ENCODE peak calls at places on chromosomes 1 and 21, in nine cellular contexts. P is DND-41; T is CD8-positive, alpha-beta memory T cell; I is CD4-positive, alpha-beta memory T cell; O is astrocyte; G is tibial artery; W is fibroblast of lung; V is kidney; Q is iPS DF 6.9. J is an unnamed sample.
A peak's percentile ranks its signal among the peaks of the same experiment; 100 is the strongest.

GRCh38 chr1:237976345-237976744 is 85.6 kb upstream of the ZP4 start:
- DNase-seq in T (no peak), Q (no peak), G (no peak), W (no peak), P (no peak), V (no peak), I (no peak), O (no peak), J (no peak)

GRCh38 chr1:204108312-204109141 is 35.6 kb downstream of the SOX13 start:
- DNase-seq in G (no peak), W (no peak), P (no peak), T (no peak), O (no peak), V (peak; percentile 55), Q (peak; percentile 66), I (no peak), J (no peak)

GRCh38 chr1:220874201-220874655 is 5.0 kb upstream of the HLX start:
- DNase-seq in I (no peak), P (peak; percentile 37), V (peak; percentile 71), T (no peak), O (no peak), G (no peak), W (peak; percentile 70), Q (no peak), J (no peak)

GRCh38 chr1:167708940-167709389 is 12.8 kb upstream of the MPZL1 start:
- DNase-seq in W (no peak), O (no peak), P (no peak), V (no peak), I (no peak), G (no peak), T (no peak), Q (no peak), J (no peak)

GRCh38 chr1:53999920-54000319 is 18.1 kb downstream of the LDLRAD1 start:
- DNase-seq in I (no peak), G (no peak), T (no peak), P (no peak), O (no peak), Q (no peak), W (no peak), V (no peak), J (no peak)

GRCh38 chr1:65001238-65001792 is 35.0 kb upstream of the JAK1 start:
- DNase-seq in G (peak; percentile 86), Q (no peak), I (peak; percentile 66), O (peak; percentile 39), T (peak; percentile 80), P (no peak), W (peak; percentile 67), V (peak; percentile 93), J (peak; percentile 87)

GRCh38 chr1:149888160-149888998 is 11.0 kb upstream of the BOLA1 start:
- DNase-seq in O (peak; percentile 83), V (peak; percentile 94), T (no peak), G (peak; percentile 82), Q (no peak), P (no peak), I (no peak), W (peak; percentile 95), J (peak; percentile 93)

GRCh38 chr1:112477550-112477949 is 31.2 kb upstream of the WNT2B start:
- DNase-seq in I (no peak), P (no peak), G (no peak), V (no peak), O (no peak), W (no peak), Q (no peak), T (no peak), J (no peak)

GRCh38 chr1:3417954-3418353 is 36.5 kb upstream of the ARHGEF16 start:
- DNase-seq in Q (no peak), G (no peak), V (no peak), O (no peak), T (no peak), I (no peak), W (no peak), P (no peak), J (no peak)

GRCh38 chr1:175597969-175598765 is 145.2 kb downstream of the TNR start:
- DNase-seq in Q (no peak), G (no peak), O (peak; percentile 2), V (no peak), I (no peak), W (peak; percentile 40), P (no peak), T (no peak), J (no peak)

GRCh38 chr21:42108554-42108885 is 37.4 kb downstream of the UMODL1 start:
- DNase-seq in P (no peak), T (no peak), Q (no peak), W (no peak), O (no peak), G (no peak), V (peak; percentile 64), I (no peak), J (no peak)

GRCh38 chr1:240794061-240794843 is 182.3 kb upstream of the GREM2 start:
- DNase-seq in V (no peak), I (no peak), O (no peak), P (no peak), G (no peak), T (no peak), W (no peak), Q (no peak), J (no peak)

GRCh38 chr1:240792915-240793525 is 181.1 kb upstream of the GREM2 start:
- DNase-seq in G (no peak), I (no peak), Q (no peak), P (no peak), O (no peak), T (no peak), W (no peak), V (no peak), J (no peak)

GRCh38 chr1:240786880-240787279 is 174.9 kb upstream of the GREM2 start:
- DNase-seq in W (no peak), V (no peak), I (no peak), Q (no peak), P (no peak), G (no peak), O (no peak), T (no peak), J (no peak)

DNA sequence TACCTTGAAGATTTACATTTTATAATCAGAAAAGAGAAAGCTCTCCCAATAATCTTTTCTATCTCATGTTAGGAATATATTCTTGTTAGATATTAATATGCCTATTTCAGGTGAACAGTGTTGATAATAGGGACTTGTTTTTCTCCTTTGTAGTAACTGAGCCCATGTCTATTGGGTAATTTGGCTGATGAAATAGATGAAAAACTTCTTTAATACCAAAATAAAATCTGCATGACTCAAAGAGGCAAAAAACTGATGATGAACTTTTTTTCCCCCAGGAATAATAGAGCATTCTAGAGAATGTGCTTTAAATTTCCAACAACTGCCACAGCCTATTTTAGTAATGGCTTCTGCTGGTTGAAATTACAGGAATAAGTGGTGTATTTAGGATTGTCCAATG is 178.9 kb upstream of the GREM2 start:
- DNase-seq in Q (no peak), V (no peak), O (no peak), W (peak; percentile 14), G (no peak), I (no peak), P (no peak), T (no peak), J (no peak)
- H3K27ac ChIP-seq in Q (no peak overlapping the region), V (no peak overlapping the region), O (no peak overlapping the region), W (no peak overlapping the region), G (no peak overlapping the region), I (no peak overlapping the region), P (no peak overlapping the region), T (no peak overlapping the region), J (no peak overlapping the region)

GRCh38 chr1:6419397-6419802 is 319 bp downstream of the HES2 start:
- DNase-seq in P (no peak), T (no peak), O (no peak), G (no peak), V (no peak), W (no peak), I (no peak), Q (no peak), J (no peak)

GRCh38 chr1:6419803-6420593 is at the start of gene HES2:
- DNase-seq in V (peak; percentile 77), G (no peak), Q (no peak), O (no peak), T (no peak), P (no peak), I (no peak), W (no peak), J (no peak)

GRCh38 chr1:6418668-6419396 is 887 bp downstream of the HES2 start:
- DNase-seq in P (no peak), I (no peak), O (no peak), W (no peak), V (no peak), T (no peak), G (no peak), Q (no peak), J (no peak)

GRCh38 chr1:6421266-6421665 is 1.5 kb upstream of the HES2 start:
- DNase-seq in T (no peak), W (no peak), Q (no peak), G (no peak), I (no peak), V (peak; percentile 45), O (no peak), P (no peak), J (no peak)

GRCh38 chr1:6420594-6421042 is 899 bp upstream of the HES2 start:
- DNase-seq in O (no peak), V (peak; percentile 66), I (no peak), T (no peak), W (no peak), Q (no peak), P (no peak), G (no peak), J (no peak)
- H3K4me3 ChIP-seq in O (no peak overlapping the region), V (no peak overlapping the region), I (no peak overlapping the region), T (no peak overlapping the region), W (no peak overlapping the region), Q (no peak overlapping the region), P (no peak overlapping the region), G (peak overlapping the region; percentile 49), J (peak overlapping the region; percentile 65)

GRCh38 chr1:58923090-58923470 is 139.2 kb upstream of the JUN start:
- DNase-seq in I (no peak), G (no peak), V (no peak), T (no peak), O (no peak), Q (no peak), P (no peak), W (no peak), J (no peak)
- H3K27ac ChIP-seq in I (no peak overlapping the region), G (peak overlapping the region; percentile 12), V (no peak overlapping the region), T (no peak overlapping the region), O (no peak overlapping the region), Q (no peak overlapping the region), P (no peak overlapping the region), W (no peak overlapping the region), J (no peak overlapping the region)

GRCh38 chr1:198638894-198639319 is at the start of gene PTPRC:
- DNase-seq in P (no peak), V (no peak), Q (no peak), T (peak; percentile 69), G (no peak), O (no peak), W (no peak), I (peak; percentile 57), J (no peak)

GRCh38 chr1:198636391-198636790 is 2.4 kb upstream of the PTPRC start:
- DNase-seq in P (no peak), I (no peak), W (no peak), V (no peak), O (no peak), T (no peak), Q (no peak), G (no peak), J (no peak)

GRCh38 chr1:198637157-198637556 is 1.7 kb upstream of the PTPRC start:
- DNase-seq in T (no peak), P (no peak), I (no peak), O (no peak), V (no peak), W (no peak), G (no peak), Q (no peak), J (no peak)

GRCh38 chr1:198638441-198638840 is 399 bp upstream of the PTPRC start:
- DNase-seq in G (no peak), I (no peak), Q (no peak), V (no peak), O (no peak), W (no peak), T (no peak), P (no peak), J (no peak)

GRCh38 chr1:198637915-198638437 is 864 bp upstream of the PTPRC start:
- DNase-seq in G (no peak), Q (no peak), T (no peak), V (no peak), P (no peak), I (no peak), O (no peak), W (no peak), J (no peak)
- H3K4me3 ChIP-seq in G (no peak overlapping the region), Q (no peak overlapping the region), T (peak overlapping the region; percentile 70), V (no peak overlapping the region), P (no peak overlapping the region), I (peak overlapping the region; percentile 78), O (no peak overlapping the region), W (no peak overlapping the region), J (no peak overlapping the region)